ENCODE peak calls at places on chromosome 20, in four cellular contexts. U is amygdala; G is aorta; T is stimulated activated naive B cell treated with anti-CD40 and anti-IgM and Interleukin-4, amounts not matched to agents 10 μg/mL and 1 μg/mL and 100 μg/mL, for 72 hours. C is an unnamed sample.
A peak's percentile ranks its signal among the peaks of the same experiment; 100 is the strongest.

GRCh38 chr20:47343007-47343472 is 13.5 kb downstream of the ZMYND8 start:
- DNase-seq in U (no peak), G (no peak), T (no peak), C (no peak)

GRCh38 chr20:32707691-32708581 is 34.2 kb upstream of the C20orf203 start:
- DNase-seq in U (no peak), G (no peak), T (no peak), C (no peak)

GRCh38 chr20:32780749-32781402 is 18.7 kb downstream of the DNMT3B start:
- DNase-seq in U (no peak), G (no peak), T (no peak), C (no peak)

GRCh38 chr20:35541118-35541782 is 628 bp upstream of the ERGIC3 start:
- DNase-seq in U (no peak), G (no peak), T (no peak), C (no peak)

GRCh38 chr20:63839620-63840019 is 8.6 kb upstream of the ZBTB46 start:
- DNase-seq in U (no peak), G (no peak), T (no peak), C (no peak)

GRCh38 chr20:5663396-5663795 is 86.8 kb upstream of the SHLD1 start:
- DNase-seq in U (no peak), G (no peak), T (no peak), C (no peak)

GRCh38 chr20:57808266-57808866 is 98.6 kb upstream of the PMEPA1 start:
- DNase-seq in U (no peak), G (peak; percentile 34), T (no peak), C (no peak)

GRCh38 chr20:56801991-56802740 is 173.1 kb downstream of the TFAP2C start:
- DNase-seq in U (no peak), G (no peak), T (no peak), C (no peak)

GRCh38 chr20:20456736-20457135 is 88.8 kb downstream of the INSM1 start:
- DNase-seq in U (no peak), G (no peak), T (no peak), C (no peak)

GRCh38 chr20:50120935-50121693 is 8.2 kb upstream of the UBE2V1 start:
- DNase-seq in U (peak; percentile 52), G (no peak), T (no peak), C (peak; percentile 63)

GRCh38 chr20:9532069-9532809 is 17.8 kb downstream of the LAMP5 start:
- DNase-seq in U (no peak), G (no peak), T (no peak), C (no peak)

GRCh38 chr20:62367483-62368302 is 581 bp upstream of the LAMA5 start:
- DNase-seq in U (no peak), G (no peak), T (no peak), C (no peak)

GRCh38 chr20:48329676-48330644 is 497.8 kb downstream of the PREX1 start:
- DNase-seq in U (no peak), G (no peak), T (no peak), C (no peak)

GRCh38 chr20:33649201-33649631 is 12.9 kb upstream of the C20orf144 start:
- DNase-seq in U (no peak), G (no peak), T (no peak), C (peak; percentile 78)

GRCh38 chr20:36573798-36574277 is 441 bp downstream of the TGIF2 start:
- DNase-seq in U (no peak), G (peak; percentile 83), T (peak; percentile 12), C (peak; percentile 68)

GRCh38 chr20:35604444-35604750 is 11.2 kb upstream of the SPAG4 start:
- DNase-seq in U (no peak), G (peak; percentile 54), T (no peak), C (no peak)

GRCh38 chr20:61026731-61027130 is 225.3 kb upstream of the CDH4 start:
- DNase-seq in U (no peak), G (no peak), T (no peak), C (no peak)

GRCh38 chr20:38120625-38120988 is 44.5 kb downstream of the TGM2 start:
- DNase-seq in U (no peak), G (no peak), T (no peak), C (no peak)

GRCh38 chr20:21159658-21160380 is 33.9 kb downstream of the KIZ start:
- DNase-seq in U (no peak), G (no peak), T (no peak), C (no peak)

GRCh38 chr20:45157977-45158376 is 16.7 kb upstream of the PI3 start:
- DNase-seq in U (no peak), G (no peak), T (no peak), C (no peak)

GRCh38 chr20:63071541-63072181 is 64.9 kb upstream of the BHLHE23 start:
- DNase-seq in U (no peak), G (peak; percentile 59), T (no peak), C (peak; percentile 40)

GRCh38 chr20:1383621-1384404 is 9.0 kb downstream of the FKBP1A start:
- DNase-seq in U (no peak), G (no peak), T (no peak), C (no peak)

GRCh38 chr20:1022871-1023270 is 20.8 kb upstream of the RSPO4 start:
- DNase-seq in U (no peak), G (no peak), T (no peak), C (no peak)

GRCh38 chr20:8756410-8756809 is 312.5 kb upstream of the PLCB4 start:
- DNase-seq in U (no peak), G (no peak), T (no peak), C (no peak)

GRCh38 chr20:4894981-4895381 is 106.3 kb downstream of the SLC23A2 start:
- DNase-seq in U (no peak), G (no peak), T (no peak), C (no peak)

GRCh38 chr20:34066476-34067090 is 45.5 kb downstream of the EIF2S2 start:
- DNase-seq in U (no peak), G (no peak), T (no peak), C (no peak)

GRCh38 chr20:62733891-62734290 is 25.3 kb downstream of the NTSR1 start:
- DNase-seq in U (no peak), G (peak; percentile 63), T (no peak), C (peak; percentile 36)

GRCh38 chr20:21357851-21358250 is 39.5 kb downstream of the NKX2-4 start:
- DNase-seq in U (no peak), G (no peak), T (no peak), C (no peak)

GRCh38 chr20:23244207-23244915 is 106.2 kb upstream of the NXT1 start:
- DNase-seq in U (no peak), G (no peak), T (no peak), C (no peak)

GRCh38 chr20:32982617-32983458 is 21.4 kb downstream of the SUN5 start:
- DNase-seq in U (peak; percentile 39), G (peak; percentile 76), T (no peak), C (no peak)

GRCh38 chr20:20450461-20451027 is 82.6 kb downstream of the INSM1 start:
- DNase-seq in U (peak; percentile 35), G (no peak), T (no peak), C (no peak)

GRCh38 chr20:45044084-45044573 is 56.8 kb downstream of the KCNS1 start:
- DNase-seq in U (no peak), G (no peak), T (no peak), C (no peak)

GRCh38 chr20:49889245-49889942 is 25.9 kb downstream of the SPATA2 start:
- DNase-seq in U (no peak), G (peak; percentile 41), T (no peak), C (no peak)

GRCh38 chr20:58044286-58044685 is 184.2 kb downstream of the ANKRD60 start:
- DNase-seq in U (no peak), G (no peak), T (no peak), C (no peak)

GRCh38 chr20:31712112-31712553 is 10.5 kb downstream of the BCL2L1 start:
- DNase-seq in U (no peak), G (no peak), T (no peak), C (no peak)

GRCh38 chr20:60470366-60470765 is 512.1 kb downstream of the CDH26 start:
- DNase-seq in U (no peak), G (no peak), T (no peak), C (no peak)

GRCh38 chr20:41686961-41687360 is 68.8 kb upstream of the CHD6 start:
- DNase-seq in U (no peak), G (no peak), T (no peak), C (no peak)

GRCh38 chr20:61830956-61831355 is 234.7 kb downstream of the TAF4 start:
- DNase-seq in U (no peak), G (no peak), T (no peak), C (peak; percentile 21)

GRCh38 chr20:62816879-62817873 is at the start of gene COL9A3:
- DNase-seq in U (peak; percentile 45), G (no peak), T (no peak), C (no peak)

C was measured in lower lobe of right lung.